ENCODE peak calls at places on chromosomes 5 and 9, in seven cellular contexts. E is heart right ventricle; A is pancreas; Q is naive thymus-derived CD4-positive, alpha-beta T cell; M is foreskin keratinocyte; V is upper lobe of right lung; Y is CD8-positive, alpha-beta T cell. H is an unnamed sample. For H3K4me1, the result is how much of the 10 kb centered on the place peaks cover.

GRCh38 chr9:105842023-105842644 is 147.8 kb downstream of the TMEM38B start:
- ATAC-seq in E (no peak), A (no peak), M (peak), V (peak), Y (no peak), Q (no peak), H (no peak)

GRCh38 chr9:14908221-14909206 is 1.7 kb downstream of the FREM1 start:
- ATAC-seq in Q (no peak), E (no peak), A (peak), M (no peak), Y (no peak), V (no peak), H (no peak)

GRCh38 chr5:13034048-13034447 is 910.4 kb downstream of the DNAH5 start:
- ATAC-seq in Q (no peak), Y (no peak), M (no peak), A (no peak), V (no peak), E (no peak), H (no peak)

GRCh38 chr9:91714020-91714721 is 235.9 kb downstream of the ROR2 start:
- ATAC-seq in V (peak), E (peak), Y (no peak), Q (no peak), A (peak), M (peak), H (peak)

GRCh38 chr5:1523480-1523792 is 324 bp downstream of the LPCAT1 start:
- ATAC-seq in E (no peak), V (peak), M (peak), Q (peak), Y (peak), A (no peak), H (peak)

GRCh38 chr9:123176230-123176629 is 92.2 kb downstream of the STRBP start:
- ATAC-seq in Y (no peak), V (no peak), E (no peak), A (no peak), Q (no peak), M (peak), H (no peak)

GRCh38 chr9:40914772-40915659 is 213.5 kb downstream of the FOXD4L6 start:
- ATAC-seq in Q (peak), E (no peak), V (peak), Y (no peak), M (no peak), A (no peak), H (peak)

GRCh38 chr9:79664375-79664825 is 92.6 kb downstream of the TLE4 start:
- ATAC-seq in E (peak), M (no peak), A (no peak), V (no peak), Q (no peak), Y (no peak), H (no peak)

GRCh38 chr5:39203291-39203922 is 16.0 kb downstream of the FYB1 start:
- ATAC-seq in M (no peak), Q (peak), V (no peak), Y (peak), E (no peak), A (no peak), H (no peak)

GRCh38 chr5:45385321-45386058 is 310.7 kb downstream of the HCN1 start:
- ATAC-seq in A (peak), Y (no peak), V (no peak), E (peak), Q (no peak), M (no peak), H (peak)

GRCh38 chr5:55064523-55064922 is 37.9 kb upstream of the GZMA start:
- ATAC-seq in Q (no peak), A (no peak), Y (no peak), M (no peak), V (no peak), E (no peak), H (no peak)

GRCh38 chr9:136619742-136620440 is 42.8 kb upstream of the EGFL7 start:
- ATAC-seq in A (peak), M (no peak), Y (no peak), V (peak), Q (peak), E (peak), H (peak)

GRCh38 chr5:168261212-168261575 is 30.3 kb upstream of the WWC1 start:
- ATAC-seq in M (no peak), A (peak), E (peak), Q (no peak), Y (no peak), V (no peak), H (no peak)

GRCh38 chr5:58127132-58127485 is 332.8 kb downstream of the PLK2 start:
- ATAC-seq in Q (no peak), A (peak), E (peak), M (no peak), Y (no peak), V (peak), H (no peak)

GRCh38 chr9:136247947-136248637 is 2.5 kb upstream of the QSOX2 start:
- ATAC-seq in Y (no peak), A (no peak), V (no peak), E (no peak), M (no peak), Q (no peak), H (no peak)

GRCh38 chr9:20823051-20823450 is 139.0 kb downstream of the FOCAD start:
- ATAC-seq in Q (no peak), V (no peak), M (no peak), Y (no peak), E (no peak), A (no peak), H (no peak)

GRCh38 chr9:89408628-89409101 is 89.2 kb downstream of the SEMA4D start:
- ATAC-seq in V (peak), Q (peak), A (no peak), Y (peak), E (no peak), M (no peak), H (no peak)

GRCh38 chr5:45796959-45797553 is 100.9 kb upstream of the HCN1 start:
- ATAC-seq in E (no peak), Q (no peak), V (no peak), A (no peak), M (no peak), Y (no peak), H (no peak)

GRCh38 chr5:32612134-32612888 is 27.0 kb downstream of the SUB1 start:
- ATAC-seq in Q (no peak), E (no peak), A (no peak), V (peak), M (no peak), Y (no peak), H (no peak)

GRCh38 chr5:150401376-150402201 is 11.1 kb downstream of the CD74 start:
- ATAC-seq in Y (no peak), E (no peak), Q (no peak), V (no peak), M (no peak), A (no peak), H (no peak)
- H3K27ac ChIP-seq in Y (no peak), E (no peak), Q (no peak), V (peak), M (no peak), A (no peak), H (no peak)

DNA sequence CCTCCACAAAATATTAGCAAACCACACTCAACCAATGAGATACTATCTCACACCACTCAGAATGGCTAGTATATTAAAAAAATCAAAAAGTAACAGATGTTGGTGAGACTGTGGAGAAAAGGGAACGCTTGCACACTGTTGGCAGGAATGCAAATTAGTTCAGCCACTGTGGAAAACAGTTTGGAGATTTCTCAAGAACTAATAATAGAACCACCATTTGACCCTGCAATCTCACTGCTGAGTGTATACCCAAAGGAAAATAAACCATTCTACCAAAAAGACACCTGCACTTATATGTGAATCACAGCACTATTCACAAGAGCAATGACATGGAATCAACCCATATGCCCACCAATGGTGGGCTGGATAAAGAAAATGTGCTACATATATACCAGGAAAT is 393.5 kb downstream of the PDE4D start:
- ATAC-seq in A (no peak), Y (no peak), M (no peak), Q (no peak), E (no peak), V (no peak), H (no peak)
- H3K4me1 ChIP-seq in A (under half), Y (under half), M (under half), Q (under half), E (under half), V (under half), H (under half)

GRCh38 chr5:116536279-116537161 is 38.1 kb downstream of the SEMA6A start:
- ATAC-seq in Q (no peak), V (no peak), E (no peak), A (peak), Y (no peak), M (no peak), H (no peak)
- H3K27ac ChIP-seq in Q (no peak), V (no peak), E (no peak), A (no peak), Y (no peak), M (no peak), H (no peak)

DNA sequence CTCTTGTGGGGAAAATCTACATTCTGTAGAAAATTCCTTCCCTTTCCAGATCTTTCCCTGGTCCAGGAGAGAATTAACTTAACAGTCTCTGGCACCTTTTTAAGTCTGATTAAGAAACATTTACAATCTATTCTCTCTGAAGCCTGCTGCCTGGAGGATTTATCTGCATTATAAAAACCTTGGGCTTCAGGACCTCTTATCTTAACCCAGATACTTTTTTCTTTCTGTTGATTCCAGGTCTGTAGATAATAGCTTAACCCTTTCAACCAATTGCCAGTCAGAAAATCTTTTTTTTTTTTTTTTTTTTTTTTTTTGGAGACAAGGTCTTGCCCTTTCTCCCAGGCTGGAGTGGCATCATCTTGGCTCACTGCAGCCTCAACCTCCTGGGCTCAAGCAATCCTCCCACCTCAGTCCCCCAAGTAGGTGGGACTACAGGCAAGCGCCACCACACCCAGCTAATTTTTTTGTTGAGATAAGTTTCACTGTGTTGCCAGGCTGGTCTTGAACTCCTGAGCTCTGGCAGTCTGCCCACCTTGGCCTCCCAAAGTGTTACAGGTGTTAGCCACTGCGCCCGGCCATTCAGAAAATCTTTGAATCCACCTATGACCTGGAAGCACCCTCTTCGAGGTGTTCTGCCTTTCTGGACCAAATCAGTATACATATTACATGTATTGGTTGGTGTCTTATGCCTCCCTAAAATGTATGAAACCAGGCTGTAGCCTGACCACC is 61.2 kb downstream of the KIAA1958 start:
- ATAC-seq in E (no peak), Y (no peak), V (no peak), Q (no peak), A (no peak), M (no peak), H (no peak)
- H3K4me1 ChIP-seq in E (under half), Y (under half), V (under half), Q (under half), A (under half), M (under half), H (under half)

DNA sequence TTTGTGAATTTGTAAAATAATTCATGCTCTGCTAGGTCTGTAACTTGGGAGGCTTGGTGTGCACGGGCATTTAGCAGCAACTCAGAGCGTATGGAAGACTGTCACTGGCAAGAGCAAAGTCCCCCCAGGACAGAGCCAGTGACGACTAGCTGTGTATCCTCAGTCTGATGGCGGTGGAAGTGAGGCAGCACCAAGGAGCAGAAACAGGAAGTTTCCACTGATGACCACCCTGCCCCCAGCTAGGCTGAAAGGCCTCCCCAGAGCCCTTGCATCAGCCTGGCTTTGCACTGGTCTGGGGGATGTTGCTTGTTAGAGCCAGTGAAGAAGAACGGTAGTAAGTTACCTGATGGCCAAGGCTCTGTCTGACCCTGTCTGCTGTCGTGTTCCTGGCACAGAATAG is 66.8 kb upstream of the ABL1 start:
- ATAC-seq in E (peak), A (peak), Q (peak), M (no peak), Y (no peak), V (peak), H (no peak)
- H3K27ac ChIP-seq in E (no peak), A (no peak), Q (no peak), M (no peak), Y (no peak), V (no peak), H (no peak)

GRCh38 chr9:121277026-121277425 is 9.1 kb downstream of the GSN start:
- ATAC-seq in A (no peak), M (no peak), Y (no peak), V (no peak), Q (no peak), E (no peak), H (no peak)

GRCh38 chr9:121277518-121278275 is 9.7 kb downstream of the GSN start:
- ATAC-seq in M (no peak), Y (no peak), Q (no peak), E (no peak), V (no peak), A (no peak), H (no peak)

GRCh38 chr9:121275781-121276658 is 8.1 kb downstream of the GSN start:
- ATAC-seq in Q (no peak), M (no peak), V (no peak), Y (no peak), A (no peak), E (no peak), H (no peak)

GRCh38 chr9:121272401-121272948 is 4.5 kb downstream of the GSN start:
- ATAC-seq in Y (no peak), V (no peak), Q (no peak), A (no peak), E (no peak), M (no peak), H (no peak)

GRCh38 chr9:121274851-121275250 is 6.9 kb downstream of the GSN start:
- ATAC-seq in V (no peak), A (no peak), M (no peak), E (no peak), Y (no peak), Q (no peak), H (no peak)
- H3K4me1 ChIP-seq in V (half or more), A (under half), M (under half), E (half or more), Y (under half), Q (under half), H (half or more)